ENCODE peak calls at places on chromosomes 3 and 15, in nine cellular contexts. T is iPS DF 6.9, M is A673, B is pancreas, I is colonic mucosa, U is A549, Y is adrenal gland, J is astrocyte, O is choroid plexus epithelial cell. R is an unnamed sample.

GRCh38 chr3:44048196-44048924 is 193.3 kb upstream of the TOPAZ1 start:
- DNase-seq in T (no peak), J (peak; percentile 58), O (peak; percentile 30), Y (no peak), U (no peak), B (no peak), M (no peak), I (no peak), R (peak; percentile 46)

GRCh38 chr3:98521897-98522537 is 685 bp downstream of the CLDND1 start:
- DNase-seq in I (peak; percentile 62), B (no peak), O (peak; percentile 68), T (no peak), Y (peak; percentile 78), U (peak; percentile 25), J (peak; percentile 68), M (peak; percentile 35), R (peak; percentile 32)

GRCh38 chr3:5238545-5238944 is 51.0 kb downstream of the EDEM1 start:
- DNase-seq in O (no peak), U (no peak), I (no peak), Y (no peak), J (no peak), T (no peak), B (no peak), M (no peak), R (no peak)

GRCh38 chr3:52311567-52312119 is 4.5 kb upstream of the DNAH1 start:
- DNase-seq in U (no peak), Y (no peak), B (no peak), I (no peak), J (no peak), M (no peak), O (no peak), T (no peak), R (no peak)

GRCh38 chr15:91887321-91887720 is 33.8 kb downstream of the SLCO3A1 start:
- DNase-seq in I (no peak), Y (no peak), O (no peak), T (no peak), J (no peak), B (no peak), U (no peak), M (no peak), R (no peak)

GRCh38 chr3:191952186-191952585 is 491.2 kb downstream of the PYDC2 start:
- DNase-seq in O (no peak), T (no peak), U (no peak), J (no peak), B (no peak), I (no peak), Y (no peak), M (no peak), R (no peak)

GRCh38 chr3:9014189-9014588 is 50.9 kb upstream of the RAD18 start:
- DNase-seq in Y (no peak), T (no peak), B (no peak), O (peak; percentile 64), U (no peak), I (no peak), M (peak; percentile 16), J (no peak), R (no peak)

GRCh38 chr3:188236241-188236640 is 82.3 kb downstream of the LPP start:
- DNase-seq in U (no peak), O (no peak), Y (no peak), B (no peak), J (no peak), T (no peak), M (no peak), I (no peak), R (no peak)

GRCh38 chr3:72288955-72289707 is 504.2 kb upstream of the PROK2 start:
- DNase-seq in M (peak; percentile 60), B (no peak), U (no peak), J (peak; percentile 82), O (peak; percentile 63), Y (no peak), T (no peak), I (no peak), R (no peak)

GRCh38 chr15:76345880-76346665 is 9.5 kb downstream of the ISL2 start:
- DNase-seq in T (no peak), Y (no peak), O (no peak), I (peak; percentile 86), U (no peak), B (peak; percentile 66), J (no peak), M (no peak), R (peak; percentile 67)

GRCh38 chr15:73265536-73266153 is 103.1 kb downstream of the HCN4 start:
- DNase-seq in J (peak; percentile 27), T (no peak), I (peak; percentile 44), U (peak; percentile 66), O (peak; percentile 77), Y (peak; percentile 77), M (peak; percentile 76), B (peak; percentile 55), R (peak; percentile 60)

GRCh38 chr3:66552846-66553245 is 52.0 kb upstream of the LRIG1 start:
- DNase-seq in M (no peak), U (no peak), T (no peak), B (no peak), O (no peak), I (no peak), Y (no peak), J (no peak), R (no peak)

GRCh38 chr15:33720952-33721351 is 247.3 kb upstream of the CHRM5 start:
- DNase-seq in O (peak; percentile 76), T (no peak), J (peak; percentile 79), M (peak; percentile 8), U (no peak), I (no peak), B (no peak), Y (no peak), R (no peak)

GRCh38 chr3:15295506-15295905 is 36.9 kb downstream of the SH3BP5 start:
- DNase-seq in T (no peak), U (no peak), O (peak; percentile 76), B (no peak), J (peak; percentile 95), I (no peak), M (no peak), Y (no peak), R (no peak)

GRCh38 chr3:14488286-14489036 is 51.7 kb downstream of the GRIP2 start:
- DNase-seq in Y (no peak), I (no peak), M (no peak), U (no peak), O (no peak), T (no peak), B (peak; percentile 24), J (no peak), R (no peak)

GRCh38 chr15:74179101-74179841 is 5.8 kb downstream of the ISLR start:
- DNase-seq in O (peak; percentile 96), U (no peak), B (peak; percentile 52), I (no peak), Y (peak; percentile 92), J (peak; percentile 92), T (no peak), M (no peak), R (no peak)

GRCh38 chr15:81504170-81504905 is 130.3 kb upstream of the TMC3 start:
- DNase-seq in M (peak; percentile 50), J (peak; percentile 80), T (no peak), B (no peak), Y (no peak), I (no peak), O (peak; percentile 47), U (no peak), R (no peak)

GRCh38 chr15:40115670-40116093 is 7.0 kb upstream of the BMF start:
- DNase-seq in O (peak; percentile 30), I (no peak), B (peak; percentile 79), J (no peak), U (no peak), M (no peak), T (no peak), Y (peak; percentile 63), R (peak; percentile 71)

DNA sequence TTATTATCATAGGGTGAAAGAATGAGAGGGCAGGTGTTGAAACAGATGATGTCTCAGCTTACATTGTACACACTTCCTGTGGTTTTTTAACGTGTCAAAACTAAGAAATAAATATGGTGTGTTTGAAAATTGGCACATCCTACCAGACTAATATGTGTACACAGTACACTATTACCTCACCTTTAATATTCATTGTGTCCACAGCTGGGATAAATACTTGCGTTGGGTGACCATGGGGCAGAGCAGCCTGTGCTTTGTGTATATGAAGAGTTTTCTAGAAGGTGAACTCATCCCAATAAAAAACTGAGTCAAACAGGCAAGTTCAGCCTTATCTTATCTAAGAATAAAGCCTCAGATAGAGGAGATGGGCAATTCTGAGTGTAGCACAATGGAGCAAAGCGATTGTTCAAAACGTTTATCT is 17.3 kb downstream of the SUCNR1 start:
- DNase-seq in O (peak; percentile 65), U (no peak), B (no peak), Y (no peak), I (no peak), M (no peak), J (peak; percentile 68), T (no peak), R (peak; percentile 53)
- H3K4me3 ChIP-seq in O (no peak overlapping the region), U (no peak overlapping the region), B (no peak overlapping the region), Y (no peak overlapping the region), I (no peak overlapping the region), M (no peak overlapping the region), J (no peak overlapping the region), T (no peak overlapping the region), R (no peak overlapping the region)

GRCh38 chr3:133441867-133442270 is 42.0 kb downstream of the BFSP2 start:
- DNase-seq in B (no peak), T (no peak), J (no peak), O (peak; percentile 48), I (no peak), Y (no peak), U (no peak), M (no peak), R (no peak)
- H3K4me3 ChIP-seq in B (no peak overlapping the region), T (no peak overlapping the region), J (no peak overlapping the region), O (no peak overlapping the region), I (no peak overlapping the region), Y (no peak overlapping the region), U (no peak overlapping the region), M (no peak overlapping the region), R (no peak overlapping the region)

GRCh38 chr3:133042778-133043177 is 4.6 kb downstream of the TMEM108 start:
- DNase-seq in M (no peak), B (no peak), Y (no peak), T (no peak), I (no peak), J (peak; percentile 7), O (peak; percentile 37), U (no peak), R (no peak)

GRCh38 chr3:133038731-133039398 is 674 bp downstream of the TMEM108 start:
- DNase-seq in Y (peak; percentile 64), U (no peak), B (peak; percentile 74), I (no peak), O (peak; percentile 7), M (no peak), J (no peak), T (no peak), R (no peak)

GRCh38 chr3:133038089-133038730 is at the start of gene TMEM108:
- DNase-seq in O (peak; percentile 55), T (peak; percentile 85), Y (peak; percentile 94), I (peak; percentile 62), U (peak; percentile 73), J (peak; percentile 31), B (peak; percentile 87), M (peak; percentile 47), R (no peak)

GRCh38 chr3:133041524-133041829 is 3.3 kb downstream of the TMEM108 start:
- DNase-seq in U (no peak), J (no peak), T (no peak), B (no peak), Y (no peak), O (no peak), M (no peak), I (no peak), R (no peak)

GRCh38 chr3:133040696-133041523 is 2.7 kb downstream of the TMEM108 start:
- DNase-seq in M (peak; percentile 87), B (peak; percentile 66), O (peak; percentile 82), T (peak; percentile 52), Y (peak; percentile 93), I (peak; percentile 70), U (peak; percentile 67), J (peak; percentile 38), R (peak; percentile 82)
- H3K4me3 ChIP-seq in M (no peak overlapping the region), B (no peak overlapping the region), O (no peak overlapping the region), T (no peak overlapping the region), Y (no peak overlapping the region), I (no peak overlapping the region), U (no peak overlapping the region), J (no peak overlapping the region), R (no peak overlapping the region)

GRCh38 chr15:82950746-82951370 is 1.7 kb downstream of the HOMER2 start:
- DNase-seq in U (no peak), T (no peak), B (no peak), J (no peak), I (no peak), Y (no peak), O (no peak), M (no peak), R (no peak)
- H3K4me3 ChIP-seq in U (no peak overlapping the region), T (no peak overlapping the region), B (peak overlapping the region; percentile 95), J (no peak overlapping the region), I (no peak overlapping the region), Y (no peak overlapping the region), O (no peak overlapping the region), M (no peak overlapping the region), R (no peak overlapping the region)

R was measured in Caco-2.